ENCODE peak calls at places on chromosomes 12 and 14, in five cellular contexts. Z, U, L, R and W are unnamed samples.

GRCh38 chr12:28937196-28937595 is 211.9 kb upstream of the FAR2 start:
- DNase-seq in Z (no peak), U (no peak), L (no peak), R (no peak), W (peak)

GRCh38 chr14:99601301-99601945 is 2.6 kb downstream of the CCDC85C start:
- DNase-seq in Z (no peak), U (no peak), L (no peak), R (no peak), W (no peak)

GRCh38 chr14:101504096-101504948 is 57.0 kb upstream of the DIO3 start:
- DNase-seq in Z (no peak), U (no peak), L (peak), R (no peak), W (no peak)

GRCh38 chr12:69985656-69986055 is 160.6 kb downstream of the MYRFL start:
- DNase-seq in Z (peak), U (no peak), L (peak), R (no peak), W (no peak)

GRCh38 chr12:80715850-80716249 is 862 bp upstream of the MYF5 start:
- DNase-seq in Z (no peak), U (no peak), L (no peak), R (no peak), W (no peak)

GRCh38 chr14:21408152-21408551 is 24.3 kb upstream of the SUPT16H start:
- DNase-seq in Z (no peak), U (no peak), L (no peak), R (peak), W (peak)

GRCh38 chr12:28316067-28316466 is 125.8 kb downstream of the CCDC91 start:
- DNase-seq in Z (no peak), U (no peak), L (no peak), R (no peak), W (no peak)

GRCh38 chr12:50217202-50217601 is 50.0 kb upstream of the CERS5 start:
- DNase-seq in Z (no peak), U (no peak), L (no peak), R (no peak), W (no peak)

GRCh38 chr12:92603741-92604432 is 98.9 kb upstream of the PLEKHG7 start:
- DNase-seq in Z (no peak), U (no peak), L (no peak), R (peak), W (no peak)

GRCh38 chr12:54419088-54419887 is at the start of gene ITGA5:
- DNase-seq in Z (no peak), U (peak), L (peak), R (peak), W (peak)

GRCh38 chr12:47085815-47086252 is 6.1 kb upstream of the AMIGO2 start:
- DNase-seq in Z (no peak), U (no peak), L (peak), R (peak), W (peak)

GRCh38 chr12:42987216-42987631 is 397.7 kb upstream of the PRICKLE1 start:
- DNase-seq in Z (no peak), U (no peak), L (no peak), R (no peak), W (no peak)

GRCh38 chr12:129049917-129050316 is 196.6 kb downstream of the GLT1D1 start:
- DNase-seq in Z (no peak), U (peak), L (peak), R (no peak), W (no peak)

GRCh38 chr12:53172352-53172751 is 8.2 kb upstream of the ZNF740 start:
- DNase-seq in Z (no peak), U (no peak), L (no peak), R (no peak), W (no peak)

GRCh38 chr12:94262228-94263010 is 114.0 kb downstream of the PLXNC1 start:
- DNase-seq in Z (no peak), U (no peak), L (no peak), R (no peak), W (peak)

GRCh38 chr12:10718279-10718821 is 4.8 kb downstream of the YBX3 start:
- DNase-seq in Z (no peak), U (no peak), L (no peak), R (no peak), W (peak)

GRCh38 chr12:45703942-45704341 is 25.6 kb upstream of the ARID2 start:
- DNase-seq in Z (no peak), U (no peak), L (no peak), R (no peak), W (no peak)

GRCh38 chr12:63978519-63978918 is 134.0 kb downstream of the SRGAP1 start:
- DNase-seq in Z (no peak), U (no peak), L (no peak), R (peak), W (peak)

GRCh38 chr14:70904376-70904775 is 2.9 kb upstream of the PCNX1 start:
- DNase-seq in Z (no peak), U (no peak), L (no peak), R (no peak), W (no peak)

GRCh38 chr14:96271421-96271762 is 15.4 kb downstream of the BDKRB1 start:
- DNase-seq in Z (no peak), U (no peak), L (no peak), R (no peak), W (no peak)

GRCh38 chr14:66514206-66514605 is 6.3 kb downstream of the GPHN start:
- DNase-seq in Z (no peak), U (no peak), L (no peak), R (no peak), W (peak)

GRCh38 chr14:32678088-32678487 is 260.6 kb upstream of the NPAS3 start:
- DNase-seq in Z (no peak), U (no peak), L (no peak), R (no peak), W (no peak)

GRCh38 chr12:26948309-26948708 is 10.0 kb downstream of the FGFR1OP2 start:
- DNase-seq in Z (no peak), U (no peak), L (no peak), R (no peak), W (no peak)

GRCh38 chr12:25692115-25693035 is 139.3 kb upstream of the LMNTD1 start:
- DNase-seq in Z (no peak), U (no peak), L (no peak), R (no peak), W (peak)

GRCh38 chr12:49367381-49368239 is at the start of gene SPATS2:
- DNase-seq in Z (no peak), U (no peak), L (peak), R (no peak), W (peak)

GRCh38 chr14:49991491-49991890 is 98.6 kb downstream of the ARF6 start:
- DNase-seq in Z (no peak), U (peak), L (no peak), R (no peak), W (no peak)

GRCh38 chr14:77302926-77303325 is 17.8 kb downstream of the POMT2 start:
- DNase-seq in Z (no peak), U (no peak), L (no peak), R (peak), W (peak)

GRCh38 chr12:2266666-2267623 is 214.2 kb downstream of the CACNA1C start:
- DNase-seq in Z (no peak), U (no peak), L (no peak), R (no peak), W (no peak)
- H2BK120ac ChIP-seq in Z (no peak), U (no peak), L (no peak), R (no peak), W (peak)

DNA sequence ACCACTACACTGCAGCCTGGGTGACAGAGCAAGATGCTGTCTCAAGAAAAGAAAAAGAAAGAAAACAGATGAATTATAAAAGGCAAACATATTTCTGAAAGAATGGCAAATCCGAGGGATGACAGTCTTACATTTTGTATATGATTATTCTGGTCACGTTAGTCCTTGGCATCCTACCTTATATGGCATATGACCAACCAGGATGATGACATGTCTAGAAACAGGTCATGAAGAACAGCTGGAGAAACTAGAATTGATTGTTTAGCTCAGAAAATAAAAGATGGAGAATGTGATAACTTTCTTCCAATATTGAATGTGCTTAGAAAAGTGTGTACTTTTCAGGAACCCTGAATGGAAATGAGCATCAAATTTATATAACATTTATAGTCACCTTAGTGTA is 19.2 kb downstream of the SLC2A14 start:
- DNase-seq in Z (no peak), U (no peak), L (no peak), R (no peak), W (no peak)
- H2BK12ac ChIP-seq in Z (peak), U (no peak), L (no peak), R (no peak), W (no peak)

GRCh38 chr12:12094481-12094880 is 23.7 kb downstream of the BCL2L14 start:
- DNase-seq in Z (no peak), U (no peak), L (no peak), R (no peak), W (peak)

GRCh38 chr12:12088147-12088546 is 17.4 kb downstream of the BCL2L14 start:
- DNase-seq in Z (no peak), U (no peak), L (peak), R (no peak), W (no peak)

GRCh38 chr12:12095016-12095415 is 24.3 kb downstream of the BCL2L14 start:
- DNase-seq in Z (no peak), U (no peak), L (no peak), R (no peak), W (peak)

GRCh38 chr12:12088761-12089160 is 18.0 kb downstream of the BCL2L14 start:
- DNase-seq in Z (no peak), U (no peak), L (peak), R (no peak), W (no peak)

DNA sequence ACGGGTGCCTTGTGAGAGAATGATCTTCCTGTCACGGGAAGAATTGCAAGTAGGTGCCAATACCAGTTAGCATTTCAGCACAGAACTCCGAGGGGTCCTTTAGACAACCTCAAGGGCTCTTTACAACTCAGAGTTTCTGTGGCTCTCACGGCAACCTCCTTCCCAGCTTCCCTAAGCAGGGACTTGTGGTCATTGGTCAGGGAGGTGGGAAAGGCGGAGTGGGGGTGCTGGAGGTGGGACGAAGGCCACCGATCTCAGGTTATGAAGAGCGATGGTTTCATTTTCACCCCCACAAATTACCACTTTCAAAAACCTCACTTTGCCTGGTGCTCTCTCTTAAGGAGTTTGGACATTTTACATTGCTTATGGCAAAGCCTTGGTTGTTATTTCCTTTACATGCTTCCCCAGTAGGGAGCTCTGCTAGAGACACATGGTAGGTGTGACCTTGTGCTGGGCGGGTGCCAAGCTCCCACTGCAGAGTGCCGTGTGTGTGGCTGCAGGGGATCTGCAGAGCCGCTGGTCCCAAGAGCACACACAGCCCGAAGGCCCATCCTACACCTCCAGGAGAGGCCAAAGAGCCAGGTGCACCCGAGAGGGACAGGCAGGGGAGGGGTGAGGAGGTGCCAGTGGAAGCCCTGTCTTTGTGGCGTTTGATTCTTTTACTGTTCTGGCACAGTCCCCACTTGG is 21.4 kb downstream of the BCL2L14 start:
- DNase-seq in Z (no peak), U (no peak), L (peak), R (no peak), W (no peak)
- H3K18ac ChIP-seq in Z (no peak), U (no peak), L (no peak), R (no peak), W (no peak)

GRCh38 chr12:4444031-4444430 is 1.6 kb downstream of the FGF6 start:
- DNase-seq in Z (no peak), U (no peak), L (no peak), R (no peak), W (no peak)
- H2BK120ac ChIP-seq in Z (no peak), U (no peak), L (no peak), R (no peak), W (no peak)

GRCh38 chr14:89315493-89316456 is 101.3 kb downstream of the FOXN3 start:
- DNase-seq in Z (no peak), U (no peak), L (no peak), R (no peak), W (no peak)

GRCh38 chr14:89310211-89310610 is 106.8 kb downstream of the FOXN3 start:
- DNase-seq in Z (no peak), U (no peak), L (no peak), R (no peak), W (no peak)

GRCh38 chr14:89312937-89313336 is 104.1 kb downstream of the FOXN3 start:
- DNase-seq in Z (no peak), U (no peak), L (no peak), R (no peak), W (no peak)

GRCh38 chr14:89317051-89317691 is 99.9 kb downstream of the FOXN3 start:
- DNase-seq in Z (no peak), U (no peak), L (no peak), R (no peak), W (no peak)

GRCh38 chr14:89314274-89314673 is 102.8 kb downstream of the FOXN3 start:
- DNase-seq in Z (no peak), U (no peak), L (no peak), R (no peak), W (no peak)
- H2BK12ac ChIP-seq in Z (no peak), U (no peak), L (no peak), R (no peak), W (no peak)

GRCh38 chr12:58969227-58969626 is 48.9 kb upstream of the LRIG3 start:
- DNase-seq in Z (no peak), U (no peak), L (no peak), R (no peak), W (no peak)

GRCh38 chr12:58965568-58965967 is 45.3 kb upstream of the LRIG3 start:
- DNase-seq in Z (no peak), U (no peak), L (no peak), R (no peak), W (no peak)

GRCh38 chr12:58967551-58967950 is 47.2 kb upstream of the LRIG3 start:
- DNase-seq in Z (no peak), U (no peak), L (no peak), R (no peak), W (no peak)

GRCh38 chr12:58963844-58964243 is 43.5 kb upstream of the LRIG3 start:
- DNase-seq in Z (no peak), U (no peak), L (no peak), R (no peak), W (no peak)

DNA sequence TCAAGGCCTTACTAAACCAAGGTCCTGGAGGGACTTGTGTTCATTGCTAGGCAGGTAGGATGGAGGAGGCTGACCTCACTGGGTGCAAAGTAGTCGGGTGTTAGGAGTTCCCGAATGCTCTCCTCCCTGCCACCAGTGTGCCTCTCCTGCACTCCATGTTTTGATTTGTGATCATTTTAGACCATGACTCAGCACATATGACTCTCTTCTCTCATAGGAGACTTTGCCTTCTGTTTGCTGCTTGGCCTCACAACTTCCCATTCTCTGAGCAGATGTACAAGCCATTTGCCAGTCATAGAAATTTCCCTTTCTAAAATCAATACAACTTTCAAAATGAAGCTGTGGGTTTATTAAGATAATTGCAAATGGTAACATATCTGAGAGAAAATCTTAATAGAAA is 46.6 kb upstream of the LRIG3 start:
- DNase-seq in Z (no peak), U (no peak), L (no peak), R (no peak), W (no peak)
- H3K18ac ChIP-seq in Z (no peak), U (no peak), L (no peak), R (no peak), W (peak)